ENCODE peak calls at places on chromosomes 3 and 15, in six cellular contexts. One of them, this sample, is unnamed.

GRCh38 chr3:10232138-10232537 is 16.1 kb upstream of the TATDN2 start:
- DNase-seq in breast epithelium: no peak
- DNase-seq in cardiac fibroblast: no peak
- DNase-seq in NB4: peak
- DNase-seq in coronary artery: no peak
- DNase-seq in CD4-positive, alpha-beta memory T cell: no peak
- DNase-seq in this sample: no peak

GRCh38 chr3:11290743-11291680 is 18.8 kb downstream of the ATG7 start:
- DNase-seq in NB4: peak
- DNase-seq in breast epithelium: no peak
- DNase-seq in cardiac fibroblast: peak
- DNase-seq in CD4-positive, alpha-beta memory T cell: peak
- DNase-seq in coronary artery: no peak
- DNase-seq in this sample: peak

GRCh38 chr15:26179906-26180305 is 316.8 kb upstream of the ATP10A start:
- DNase-seq in NB4: peak
- DNase-seq in cardiac fibroblast: no peak
- DNase-seq in CD4-positive, alpha-beta memory T cell: no peak
- DNase-seq in breast epithelium: no peak
- DNase-seq in coronary artery: no peak
- DNase-seq in this sample: peak

GRCh38 chr15:99928429-99928981 is 195.3 kb upstream of the LYSMD4 start:
- DNase-seq in CD4-positive, alpha-beta memory T cell: peak
- DNase-seq in breast epithelium: peak
- DNase-seq in coronary artery: peak
- DNase-seq in NB4: peak
- DNase-seq in cardiac fibroblast: peak
- DNase-seq in this sample: peak

GRCh38 chr15:55250392-55250791 is 39.2 kb downstream of the RAB27A start:
- DNase-seq in cardiac fibroblast: peak
- DNase-seq in NB4: peak
- DNase-seq in CD4-positive, alpha-beta memory T cell: no peak
- DNase-seq in breast epithelium: no peak
- DNase-seq in coronary artery: no peak
- DNase-seq in this sample: no peak

GRCh38 chr3:62833538-62833937 is 41.7 kb downstream of the CADPS start:
- DNase-seq in CD4-positive, alpha-beta memory T cell: no peak
- DNase-seq in breast epithelium: no peak
- DNase-seq in cardiac fibroblast: no peak
- DNase-seq in NB4: peak
- DNase-seq in coronary artery: no peak
- DNase-seq in this sample: peak

GRCh38 chr15:101028321-101028720 is 109.2 kb downstream of the LRRK1 start:
- DNase-seq in NB4: no peak
- DNase-seq in cardiac fibroblast: peak
- DNase-seq in coronary artery: no peak
- DNase-seq in breast epithelium: no peak
- DNase-seq in CD4-positive, alpha-beta memory T cell: no peak
- DNase-seq in this sample: no peak

GRCh38 chr15:88535607-88536313 is 10.7 kb downstream of the DET1 start:
- DNase-seq in NB4: no peak
- DNase-seq in cardiac fibroblast: no peak
- DNase-seq in CD4-positive, alpha-beta memory T cell: no peak
- DNase-seq in breast epithelium: no peak
- DNase-seq in coronary artery: no peak
- DNase-seq in this sample: no peak

GRCh38 chr3:140062461-140062860 is 127.5 kb downstream of the CLSTN2 start:
- DNase-seq in cardiac fibroblast: no peak
- DNase-seq in CD4-positive, alpha-beta memory T cell: no peak
- DNase-seq in breast epithelium: no peak
- DNase-seq in coronary artery: no peak
- DNase-seq in NB4: no peak
- DNase-seq in this sample: no peak

GRCh38 chr15:41416162-41416741 is 643 bp upstream of the RTF1 start:
- DNase-seq in CD4-positive, alpha-beta memory T cell: no peak
- DNase-seq in cardiac fibroblast: no peak
- DNase-seq in breast epithelium: no peak
- DNase-seq in NB4: no peak
- DNase-seq in coronary artery: no peak
- DNase-seq in this sample: no peak

GRCh38 chr3:142168514-142168913 is 19.2 kb upstream of the TFDP2 start:
- DNase-seq in CD4-positive, alpha-beta memory T cell: no peak
- DNase-seq in cardiac fibroblast: no peak
- DNase-seq in NB4: no peak
- DNase-seq in breast epithelium: no peak
- DNase-seq in coronary artery: no peak
- DNase-seq in this sample: no peak

GRCh38 chr3:169232863-169233262 is 430.6 kb downstream of the MECOM start:
- DNase-seq in CD4-positive, alpha-beta memory T cell: no peak
- DNase-seq in breast epithelium: no peak
- DNase-seq in coronary artery: no peak
- DNase-seq in NB4: no peak
- DNase-seq in cardiac fibroblast: peak
- DNase-seq in this sample: no peak

GRCh38 chr3:161101609-161102008 is 3.5 kb downstream of the B3GALNT1 start:
- DNase-seq in cardiac fibroblast: no peak
- DNase-seq in coronary artery: no peak
- DNase-seq in NB4: no peak
- DNase-seq in breast epithelium: no peak
- DNase-seq in CD4-positive, alpha-beta memory T cell: no peak
- DNase-seq in this sample: no peak

GRCh38 chr15:76340198-76340801 is 3.7 kb downstream of the ISL2 start:
- DNase-seq in NB4: no peak
- DNase-seq in CD4-positive, alpha-beta memory T cell: peak
- DNase-seq in breast epithelium: no peak
- DNase-seq in coronary artery: no peak
- DNase-seq in cardiac fibroblast: no peak
- DNase-seq in this sample: no peak

GRCh38 chr3:58003093-58003492 is 5.1 kb upstream of the FLNB start:
- DNase-seq in coronary artery: no peak
- DNase-seq in breast epithelium: no peak
- DNase-seq in NB4: peak
- DNase-seq in CD4-positive, alpha-beta memory T cell: no peak
- DNase-seq in cardiac fibroblast: no peak
- DNase-seq in this sample: no peak

GRCh38 chr15:52255008-52255407 is 40.6 kb downstream of the MYO5C start:
- DNase-seq in CD4-positive, alpha-beta memory T cell: no peak
- DNase-seq in NB4: peak
- DNase-seq in coronary artery: no peak
- DNase-seq in cardiac fibroblast: peak
- DNase-seq in breast epithelium: no peak
- DNase-seq in this sample: no peak
- H3K4me3 ChIP-seq in CD4-positive, alpha-beta memory T cell: no peak
- H3K4me3 ChIP-seq in NB4: no peak
- H3K4me3 ChIP-seq in coronary artery: no peak
- H3K4me3 ChIP-seq in cardiac fibroblast: no peak
- H3K4me3 ChIP-seq in breast epithelium: no peak
- H3K4me3 ChIP-seq in this sample: no peak

DNA sequence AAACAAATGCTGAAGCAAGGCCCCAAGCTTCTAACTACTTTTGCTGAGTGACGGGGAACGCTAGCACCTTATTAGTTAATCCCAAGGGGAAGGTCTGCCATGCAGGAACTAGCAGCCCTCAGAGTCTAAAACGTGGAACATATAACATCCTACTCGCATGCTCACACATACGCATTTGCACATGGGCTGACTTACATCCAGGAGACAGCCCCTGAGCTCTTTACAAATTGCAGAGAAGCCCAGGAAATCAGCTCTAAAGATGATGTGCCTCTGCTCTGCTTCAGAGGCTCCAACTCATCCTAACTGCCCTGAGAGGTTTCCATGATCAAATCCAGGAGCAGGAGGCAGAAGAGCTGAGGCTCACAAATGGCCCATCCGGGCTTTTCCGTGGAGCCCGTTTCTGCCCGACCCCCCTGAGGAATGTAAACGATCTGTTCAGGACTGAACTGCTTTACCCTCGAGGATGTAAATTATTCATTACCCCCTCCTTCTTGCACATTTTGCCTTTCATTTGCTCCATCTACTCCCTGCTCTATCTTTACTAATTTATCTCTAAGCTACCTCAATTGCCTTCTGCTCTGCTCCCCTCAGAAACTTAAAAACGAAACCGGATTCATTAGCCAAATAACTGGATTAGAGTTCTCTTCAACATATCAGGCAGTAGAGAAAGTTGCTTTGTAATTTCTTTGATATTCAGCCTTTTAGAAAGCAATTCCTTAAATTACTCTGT is 141.9 kb upstream of the CCDC54 start:
- DNase-seq in NB4: no peak
- DNase-seq in coronary artery: no peak
- DNase-seq in breast epithelium: no peak
- DNase-seq in CD4-positive, alpha-beta memory T cell: no peak
- DNase-seq in cardiac fibroblast: peak
- DNase-seq in this sample: no peak
- H3K4me3 ChIP-seq in NB4: peak
- H3K4me3 ChIP-seq in coronary artery: peak
- H3K4me3 ChIP-seq in breast epithelium: peak
- H3K4me3 ChIP-seq in CD4-positive, alpha-beta memory T cell: no peak
- H3K4me3 ChIP-seq in cardiac fibroblast: peak
- H3K4me3 ChIP-seq in this sample: no peak

GRCh38 chr3:33687406-33688010 is 30.5 kb downstream of the CLASP2 start:
- DNase-seq in coronary artery: no peak
- DNase-seq in CD4-positive, alpha-beta memory T cell: no peak
- DNase-seq in breast epithelium: no peak
- DNase-seq in NB4: no peak
- DNase-seq in cardiac fibroblast: peak
- DNase-seq in this sample: no peak
- H3K4me3 ChIP-seq in coronary artery: no peak
- H3K4me3 ChIP-seq in CD4-positive, alpha-beta memory T cell: no peak
- H3K4me3 ChIP-seq in breast epithelium: no peak
- H3K4me3 ChIP-seq in NB4: no peak
- H3K4me3 ChIP-seq in cardiac fibroblast: no peak
- H3K4me3 ChIP-seq in this sample: no peak

GRCh38 chr3:195911041-195911945 is 2.9 kb upstream of the TNK2 start:
- DNase-seq in cardiac fibroblast: no peak
- DNase-seq in CD4-positive, alpha-beta memory T cell: no peak
- DNase-seq in coronary artery: no peak
- DNase-seq in breast epithelium: no peak
- DNase-seq in NB4: no peak
- DNase-seq in this sample: no peak

GRCh38 chr3:195911946-195912270 is 3.6 kb upstream of the TNK2 start:
- DNase-seq in CD4-positive, alpha-beta memory T cell: no peak
- DNase-seq in cardiac fibroblast: no peak
- DNase-seq in coronary artery: no peak
- DNase-seq in NB4: peak
- DNase-seq in breast epithelium: peak
- DNase-seq in this sample: no peak

GRCh38 chr3:195909645-195910498 is 1.5 kb upstream of the TNK2 start:
- DNase-seq in NB4: peak
- DNase-seq in coronary artery: peak
- DNase-seq in cardiac fibroblast: peak
- DNase-seq in CD4-positive, alpha-beta memory T cell: peak
- DNase-seq in breast epithelium: peak
- DNase-seq in this sample: peak

GRCh38 chr3:195909294-195909644 is 918 bp upstream of the TNK2 start:
- DNase-seq in coronary artery: no peak
- DNase-seq in CD4-positive, alpha-beta memory T cell: no peak
- DNase-seq in breast epithelium: no peak
- DNase-seq in NB4: peak
- DNase-seq in cardiac fibroblast: no peak
- DNase-seq in this sample: no peak

GRCh38 chr3:195910499-195910845 is 2.1 kb upstream of the TNK2 start:
- DNase-seq in CD4-positive, alpha-beta memory T cell: no peak
- DNase-seq in breast epithelium: no peak
- DNase-seq in NB4: no peak
- DNase-seq in coronary artery: no peak
- DNase-seq in cardiac fibroblast: no peak
- DNase-seq in this sample: no peak
- H3K4me3 ChIP-seq in CD4-positive, alpha-beta memory T cell: no peak
- H3K4me3 ChIP-seq in breast epithelium: peak
- H3K4me3 ChIP-seq in NB4: no peak
- H3K4me3 ChIP-seq in coronary artery: no peak
- H3K4me3 ChIP-seq in cardiac fibroblast: no peak
- H3K4me3 ChIP-seq in this sample: no peak

GRCh38 chr3:16480861-16481569 is 32.5 kb downstream of the RFTN1 start:
- DNase-seq in coronary artery: no peak
- DNase-seq in breast epithelium: no peak
- DNase-seq in cardiac fibroblast: peak
- DNase-seq in CD4-positive, alpha-beta memory T cell: peak
- DNase-seq in NB4: no peak
- DNase-seq in this sample: no peak
- H3K4me3 ChIP-seq in coronary artery: no peak
- H3K4me3 ChIP-seq in breast epithelium: no peak
- H3K4me3 ChIP-seq in cardiac fibroblast: no peak
- H3K4me3 ChIP-seq in CD4-positive, alpha-beta memory T cell: peak
- H3K4me3 ChIP-seq in NB4: no peak
- H3K4me3 ChIP-seq in this sample: no peak

GRCh38 chr3:32219537-32219936 is 18.9 kb upstream of the CMTM8 start:
- DNase-seq in NB4: no peak
- DNase-seq in coronary artery: no peak
- DNase-seq in CD4-positive, alpha-beta memory T cell: no peak
- DNase-seq in cardiac fibroblast: no peak
- DNase-seq in breast epithelium: no peak
- DNase-seq in this sample: no peak

GRCh38 chr3:32217339-32217738 is 21.1 kb upstream of the CMTM8 start:
- DNase-seq in coronary artery: no peak
- DNase-seq in cardiac fibroblast: no peak
- DNase-seq in NB4: no peak
- DNase-seq in CD4-positive, alpha-beta memory T cell: no peak
- DNase-seq in breast epithelium: no peak
- DNase-seq in this sample: no peak

GRCh38 chr3:32220006-32220405 is 18.5 kb upstream of the CMTM8 start:
- DNase-seq in CD4-positive, alpha-beta memory T cell: no peak
- DNase-seq in coronary artery: no peak
- DNase-seq in NB4: no peak
- DNase-seq in cardiac fibroblast: no peak
- DNase-seq in breast epithelium: no peak
- DNase-seq in this sample: no peak

GRCh38 chr3:32215185-32215584 is 23.3 kb upstream of the CMTM8 start:
- DNase-seq in breast epithelium: no peak
- DNase-seq in NB4: no peak
- DNase-seq in cardiac fibroblast: no peak
- DNase-seq in CD4-positive, alpha-beta memory T cell: no peak
- DNase-seq in coronary artery: no peak
- DNase-seq in this sample: no peak

DNA sequence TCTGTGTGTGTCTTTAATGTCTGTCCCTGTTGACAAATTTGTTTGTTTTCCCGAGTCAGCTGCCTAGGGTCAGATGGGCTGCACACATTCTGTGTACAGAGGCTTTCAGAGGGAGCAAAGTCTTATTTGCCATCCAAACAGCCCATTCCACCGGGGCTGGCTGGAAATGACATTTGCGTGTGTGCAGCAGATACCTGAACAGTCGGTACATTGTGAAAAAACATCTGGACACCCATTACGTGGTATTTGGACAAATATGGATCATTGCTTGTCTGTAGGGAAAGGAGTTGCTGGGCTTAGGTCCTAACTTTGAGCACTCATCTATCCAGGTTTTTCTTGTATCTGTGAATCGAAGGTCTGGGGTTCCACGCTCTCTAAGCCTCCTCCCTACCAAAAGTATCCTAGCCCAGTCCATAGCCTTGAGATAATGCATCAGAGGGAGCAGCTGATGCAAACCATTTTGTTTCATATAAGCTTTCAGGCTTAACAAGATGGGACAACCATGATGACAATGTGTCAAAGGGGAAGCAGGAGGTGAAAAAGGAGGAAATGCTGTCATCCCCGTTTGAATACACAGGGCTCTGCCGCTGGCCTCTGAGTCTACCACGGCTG is 22.2 kb upstream of the CMTM8 start:
- DNase-seq in coronary artery: no peak
- DNase-seq in NB4: no peak
- DNase-seq in CD4-positive, alpha-beta memory T cell: no peak
- DNase-seq in cardiac fibroblast: no peak
- DNase-seq in breast epithelium: no peak
- DNase-seq in this sample: no peak
- H3K4me3 ChIP-seq in coronary artery: no peak
- H3K4me3 ChIP-seq in NB4: no peak
- H3K4me3 ChIP-seq in CD4-positive, alpha-beta memory T cell: no peak
- H3K4me3 ChIP-seq in cardiac fibroblast: no peak
- H3K4me3 ChIP-seq in breast epithelium: no peak
- H3K4me3 ChIP-seq in this sample: no peak

GRCh38 chr3:8914491-8914890 is 48.8 kb downstream of the RAD18 start:
- DNase-seq in breast epithelium: no peak
- DNase-seq in cardiac fibroblast: no peak
- DNase-seq in coronary artery: no peak
- DNase-seq in NB4: no peak
- DNase-seq in CD4-positive, alpha-beta memory T cell: no peak
- DNase-seq in this sample: no peak
- H3K4me3 ChIP-seq in breast epithelium: no peak
- H3K4me3 ChIP-seq in cardiac fibroblast: no peak
- H3K4me3 ChIP-seq in coronary artery: no peak
- H3K4me3 ChIP-seq in NB4: no peak
- H3K4me3 ChIP-seq in CD4-positive, alpha-beta memory T cell: no peak
- H3K4me3 ChIP-seq in this sample: no peak